ENCODE peak calls at places on chromosome 22, in five cellular contexts. K is HCT116, T is gastrocnemius medialis, C is breast epithelium, U is heart left ventricle. B is an unnamed sample.
A peak's percentile ranks its signal among the peaks of the same experiment; 100 is the strongest.

GRCh38 chr22:31206896-31207687 is 5.0 kb upstream of the LIMK2 start:
- DNase-seq in U (peak; percentile 80), K (no peak), T (peak; percentile 45), C (peak; percentile 61), B (no peak)

GRCh38 chr22:33314316-33314715 is 256.1 kb upstream of the SYN3 start:
- DNase-seq in C (no peak), U (no peak), K (no peak), T (no peak), B (no peak)

GRCh38 chr22:17258015-17258827 is 39.0 kb upstream of the ADA2 start:
- DNase-seq in C (peak; percentile 68), K (no peak), T (peak; percentile 86), U (peak; percentile 44), B (peak; percentile 35)

GRCh38 chr22:36327922-36328551 is 59.7 kb downstream of the MYH9 start:
- DNase-seq in K (no peak), U (peak; percentile 86), C (no peak), T (no peak), B (peak; percentile 59)

GRCh38 chr22:32746715-32747114 is 54.8 kb upstream of the TIMP3 start:
- DNase-seq in T (no peak), K (no peak), C (no peak), U (peak; percentile 79), B (no peak)

GRCh38 chr22:47954107-47954506 is 1191.7 kb downstream of the TBC1D22A start:
- DNase-seq in U (no peak), T (no peak), K (no peak), C (no peak), B (no peak)

GRCh38 chr22:50688448-50688847 is 15.8 kb downstream of the SHANK3 start:
- DNase-seq in C (no peak), K (no peak), U (no peak), T (no peak), B (peak; percentile 37)

GRCh38 chr22:41481131-41481830 is 12.4 kb downstream of the ACO2 start:
- DNase-seq in C (peak; percentile 58), U (peak; percentile 77), K (no peak), T (peak; percentile 81), B (peak; percentile 83)

GRCh38 chr22:37259540-37260029 is 15.5 kb upstream of the RAC2 start:
- DNase-seq in T (no peak), K (peak; percentile 54), U (no peak), C (no peak), B (peak; percentile 12)

GRCh38 chr22:28241637-28242290 is 322.7 kb upstream of the PITPNB start:
- DNase-seq in K (no peak), T (no peak), C (no peak), U (no peak), B (no peak)

GRCh38 chr22:37273126-37273845 is 9.0 kb upstream of the CYTH4 start:
- DNase-seq in K (no peak), U (peak; percentile 4), C (no peak), T (no peak), B (no peak)

DNA sequence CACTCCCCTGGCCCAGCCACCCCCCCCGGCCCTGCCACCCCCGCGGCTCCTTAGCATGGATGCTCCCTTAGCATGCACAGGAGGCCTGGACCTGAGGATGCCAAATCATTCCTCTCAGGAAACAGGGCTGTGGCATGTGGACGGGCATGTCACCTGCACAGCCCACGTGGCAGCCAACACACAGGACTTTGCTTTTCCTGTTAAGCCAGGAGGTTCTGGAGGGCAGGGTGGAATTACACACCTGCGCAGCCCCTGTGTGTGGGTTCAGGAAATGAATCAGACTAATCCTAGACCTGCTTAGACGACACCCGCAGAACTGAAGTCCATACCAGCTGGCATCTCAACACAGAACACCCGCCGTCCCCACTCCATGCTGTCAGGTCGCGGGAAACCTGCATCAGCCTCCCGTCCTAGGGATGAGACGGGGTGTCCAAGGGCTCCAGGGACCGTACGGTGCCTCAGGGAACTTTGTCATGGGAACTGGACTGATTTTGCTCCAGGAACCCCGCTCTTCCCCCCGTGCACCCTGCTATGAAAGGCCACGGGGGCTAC is 10.2 kb downstream of the CERK start:
- DNase-seq in U (no peak), T (no peak), C (no peak), K (no peak), B (no peak)
- H3K27ac ChIP-seq in U (peak overlapping the region; percentile 76), T (peak overlapping the region; percentile 67), C (no peak overlapping the region), K (no peak overlapping the region), B (no peak overlapping the region)

GRCh38 chr22:38290347-38290746 is 17.5 kb upstream of the TMEM184B start:
- DNase-seq in C (no peak), T (no peak), K (no peak), U (no peak), B (no peak)

GRCh38 chr22:38286915-38287669 is 14.3 kb upstream of the TMEM184B start:
- DNase-seq in T (no peak), U (no peak), K (no peak), C (no peak), B (no peak)

GRCh38 chr22:38291201-38291777 is 18.5 kb upstream of the TMEM184B start:
- DNase-seq in U (no peak), C (no peak), T (no peak), K (no peak), B (no peak)

GRCh38 chr22:38292694-38293093 is 19.9 kb upstream of the TMEM184B start:
- DNase-seq in U (no peak), K (no peak), C (no peak), T (no peak), B (no peak)

GRCh38 chr22:38289583-38290082 is 16.8 kb upstream of the TMEM184B start:
- DNase-seq in T (no peak), U (no peak), C (no peak), K (no peak), B (no peak)
- H3K4me3 ChIP-seq in T (no peak overlapping the region), U (no peak overlapping the region), C (no peak overlapping the region), K (no peak overlapping the region), B (no peak overlapping the region)

GRCh38 chr22:26635117-26635516 is 13.4 kb downstream of the CRYBA4 start:
- DNase-seq in K (no peak), U (no peak), T (no peak), C (no peak), B (no peak)
- TF ChIP-seq POLR2A in K (no peak), U (no peak), T (no peak), C (no peak), B (no peak)

GRCh38 chr22:43009444-43009843 is 5.5 kb downstream of the PACSIN2 start:
- DNase-seq in C (no peak), K (no peak), T (no peak), U (no peak), B (peak; percentile 47)
- H3K27ac ChIP-seq in C (no peak overlapping the region), K (no peak overlapping the region), T (no peak overlapping the region), U (no peak overlapping the region), B (peak overlapping the region; percentile 25)

GRCh38 chr22:49034836-49035817 is 792.5 kb downstream of the BRD1 start:
- DNase-seq in C (no peak), T (no peak), K (no peak), U (no peak), B (no peak)

GRCh38 chr22:49032821-49033220 is 794.9 kb downstream of the BRD1 start:
- DNase-seq in K (no peak), C (no peak), T (no peak), U (no peak), B (no peak)

GRCh38 chr22:49035818-49036457 is 791.7 kb downstream of the BRD1 start:
- DNase-seq in C (no peak), K (no peak), U (no peak), T (no peak), B (no peak)

GRCh38 chr22:49031746-49032330 is 795.8 kb downstream of the BRD1 start:
- DNase-seq in C (no peak), K (no peak), U (no peak), T (no peak), B (no peak)

DNA sequence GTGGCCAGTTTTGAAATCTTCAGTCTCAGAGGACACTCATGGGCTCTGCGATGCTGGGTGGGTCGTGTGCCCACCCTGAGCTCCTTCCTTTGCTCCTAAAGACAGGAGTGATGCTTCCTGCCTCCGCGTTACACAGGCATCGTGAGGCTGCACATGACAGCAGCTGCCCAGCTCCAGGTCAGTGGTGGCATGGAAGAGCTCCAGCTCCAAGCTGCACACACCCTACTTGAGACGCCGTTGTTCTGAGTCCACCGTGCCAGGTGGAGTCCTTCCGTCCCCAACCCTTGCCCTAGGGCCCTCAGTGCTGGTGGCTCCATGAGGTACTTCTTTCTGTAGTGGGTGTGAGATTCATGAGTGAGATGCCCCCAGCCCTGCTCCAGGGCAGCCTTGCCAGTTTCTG is 794.1 kb downstream of the BRD1 start:
- DNase-seq in C (no peak), K (no peak), U (no peak), T (no peak), B (no peak)
- H3K4me3 ChIP-seq in C (no peak overlapping the region), K (no peak overlapping the region), U (no peak overlapping the region), T (no peak overlapping the region), B (no peak overlapping the region)

DNA sequence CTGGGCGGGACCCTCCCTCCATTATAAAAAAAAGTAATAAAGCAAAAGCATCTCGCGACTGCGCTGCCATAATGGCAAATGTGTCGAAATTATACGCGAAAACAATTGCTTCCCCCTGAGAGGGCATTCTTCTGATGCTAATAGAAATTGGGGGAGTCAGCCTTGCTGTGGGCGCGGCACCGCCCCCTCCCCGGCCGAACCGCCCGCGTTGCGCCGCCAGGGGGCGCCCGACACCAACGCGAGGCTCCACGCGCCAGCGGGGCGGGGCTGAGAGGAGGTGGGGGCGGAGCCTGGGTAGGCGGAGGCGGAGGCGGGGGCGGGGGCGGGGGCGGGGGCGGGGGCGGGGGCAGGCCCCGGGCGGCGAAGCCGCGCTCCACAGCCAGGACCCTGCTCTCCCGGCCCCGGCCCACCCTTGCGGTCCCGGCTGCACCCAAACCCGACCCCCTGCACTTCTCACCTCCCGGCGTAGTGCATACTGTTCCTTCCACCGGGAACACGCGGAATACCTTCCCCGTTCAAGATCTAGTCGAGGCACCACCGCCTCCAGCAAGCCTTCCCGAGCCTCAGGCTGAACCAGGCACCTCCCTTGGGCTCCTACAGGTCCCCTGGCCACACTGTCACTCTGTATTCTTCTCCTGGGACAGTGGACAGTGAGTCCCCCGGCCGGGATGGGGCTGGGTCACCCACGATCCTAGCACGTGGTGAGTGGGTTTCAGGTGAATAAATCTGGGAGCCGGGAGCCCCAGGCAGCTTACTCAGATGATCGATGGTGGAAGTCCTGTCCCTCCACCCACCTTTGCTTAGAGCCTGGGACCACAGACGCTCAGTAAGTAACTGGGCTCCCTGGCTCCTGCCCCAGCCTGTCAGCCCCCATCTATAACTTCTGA is 15.5 kb upstream of the UPK3A start:
- DNase-seq in K (no peak), T (peak; percentile 68), C (peak; percentile 81), U (peak; percentile 84), B (peak; percentile 67)
- TF ChIP-seq POLR2A in K (no peak), T (no peak), C (no peak), U (no peak), B (no peak)

DNA sequence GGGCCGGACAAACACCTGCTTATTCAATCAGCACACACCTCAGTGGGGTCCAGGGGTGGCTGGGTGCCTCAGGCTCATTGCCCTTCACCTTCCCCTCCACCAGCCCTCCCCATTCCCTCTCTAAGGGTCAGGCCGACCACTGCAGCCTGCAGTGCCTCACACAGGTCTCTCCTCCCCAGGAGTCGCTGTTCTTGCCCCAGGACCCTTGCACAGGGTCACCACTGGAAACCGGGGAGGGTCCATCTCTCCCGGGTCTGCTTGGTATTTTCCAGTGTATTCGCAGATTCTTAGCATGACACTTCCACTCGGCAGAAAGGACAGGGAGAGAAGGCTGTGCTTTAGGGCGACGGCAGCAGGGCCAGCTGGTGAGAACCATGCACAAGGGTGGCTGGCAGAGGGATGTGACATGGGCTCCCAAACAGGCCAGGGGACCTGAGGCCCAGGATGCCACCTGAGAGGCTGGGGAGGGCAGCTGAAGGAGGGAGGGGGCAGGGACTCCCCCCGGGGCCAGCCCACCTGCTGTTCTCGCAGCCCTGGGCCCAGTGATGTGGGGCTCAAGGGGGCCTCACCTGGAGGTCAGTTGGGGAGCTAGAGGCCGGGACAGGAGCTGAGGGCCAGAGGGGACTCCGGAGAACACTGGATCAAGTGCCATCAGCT is 16.1 kb upstream of the TBX1 start:
- DNase-seq in C (no peak), T (no peak), K (no peak), U (no peak), B (no peak)
- H3K27ac ChIP-seq in C (no peak overlapping the region), T (peak overlapping the region; percentile 93), K (no peak overlapping the region), U (peak overlapping the region; percentile 80), B (no peak overlapping the region)